ENCODE peak calls at places on chromosomes 2 and 18, in nine cellular contexts. One of them, this sample, is unnamed.

GRCh38 chr2:17239550-17239949 is 278.7 kb downstream of the RAD51AP2 start:
- DNase-seq in renal cortical epithelial cell: no peak
- DNase-seq in Kasumi-1: no peak
- DNase-seq in T-cell: no peak
- DNase-seq in MCF 10A: no peak
- DNase-seq in adrenal gland: no peak
- DNase-seq in activated gamma-delta T cell treated with Interleukin-2 at 50 U/mL for 16 hours: no peak
- DNase-seq in stimulated activated CD4-positive, alpha-beta T cell treated with anti-CD3 and anti-CD28 coated beads, Interleukin-12 subunit alpha, Interleukin-12 subunit beta, amount 100 ng/mL, for 48 hours: no peak
- DNase-seq in SK-N-DZ: no peak
- DNase-seq in this sample: no peak

GRCh38 chr2:181397331-181397730 is 59.9 kb upstream of the ITGA4 start:
- DNase-seq in renal cortical epithelial cell: no peak
- DNase-seq in Kasumi-1: no peak
- DNase-seq in T-cell: no peak
- DNase-seq in MCF 10A: no peak
- DNase-seq in adrenal gland: no peak
- DNase-seq in activated gamma-delta T cell treated with Interleukin-2 at 50 U/mL for 16 hours: no peak
- DNase-seq in stimulated activated CD4-positive, alpha-beta T cell treated with anti-CD3 and anti-CD28 coated beads, Interleukin-12 subunit alpha, Interleukin-12 subunit beta, amount 100 ng/mL, for 48 hours: no peak
- DNase-seq in SK-N-DZ: no peak
- DNase-seq in this sample: no peak

GRCh38 chr2:172834881-172835280 is 99.2 kb downstream of the RAPGEF4 start:
- DNase-seq in renal cortical epithelial cell: peak
- DNase-seq in Kasumi-1: no peak
- DNase-seq in T-cell: no peak
- DNase-seq in MCF 10A: no peak
- DNase-seq in adrenal gland: no peak
- DNase-seq in activated gamma-delta T cell treated with Interleukin-2 at 50 U/mL for 16 hours: no peak
- DNase-seq in stimulated activated CD4-positive, alpha-beta T cell treated with anti-CD3 and anti-CD28 coated beads, Interleukin-12 subunit alpha, Interleukin-12 subunit beta, amount 100 ng/mL, for 48 hours: no peak
- DNase-seq in SK-N-DZ: no peak
- DNase-seq in this sample: no peak

GRCh38 chr2:72859831-72860262 is 27.4 kb upstream of the SPR start:
- DNase-seq in renal cortical epithelial cell: peak
- DNase-seq in Kasumi-1: peak
- DNase-seq in T-cell: peak
- DNase-seq in MCF 10A: peak
- DNase-seq in adrenal gland: peak
- DNase-seq in activated gamma-delta T cell treated with Interleukin-2 at 50 U/mL for 16 hours: peak
- DNase-seq in stimulated activated CD4-positive, alpha-beta T cell treated with anti-CD3 and anti-CD28 coated beads, Interleukin-12 subunit alpha, Interleukin-12 subunit beta, amount 100 ng/mL, for 48 hours: peak
- DNase-seq in SK-N-DZ: peak
- DNase-seq in this sample: peak

GRCh38 chr2:120486946-120487345 is 141.0 kb downstream of the INHBB start:
- DNase-seq in renal cortical epithelial cell: peak
- DNase-seq in Kasumi-1: no peak
- DNase-seq in T-cell: no peak
- DNase-seq in MCF 10A: peak
- DNase-seq in adrenal gland: peak
- DNase-seq in activated gamma-delta T cell treated with Interleukin-2 at 50 U/mL for 16 hours: no peak
- DNase-seq in stimulated activated CD4-positive, alpha-beta T cell treated with anti-CD3 and anti-CD28 coated beads, Interleukin-12 subunit alpha, Interleukin-12 subunit beta, amount 100 ng/mL, for 48 hours: no peak
- DNase-seq in SK-N-DZ: no peak
- DNase-seq in this sample: no peak

GRCh38 chr2:238636269-238637073 is 209.7 kb downstream of the ASB1 start:
- DNase-seq in renal cortical epithelial cell: no peak
- DNase-seq in Kasumi-1: no peak
- DNase-seq in T-cell: no peak
- DNase-seq in MCF 10A: peak
- DNase-seq in adrenal gland: no peak
- DNase-seq in activated gamma-delta T cell treated with Interleukin-2 at 50 U/mL for 16 hours: no peak
- DNase-seq in stimulated activated CD4-positive, alpha-beta T cell treated with anti-CD3 and anti-CD28 coated beads, Interleukin-12 subunit alpha, Interleukin-12 subunit beta, amount 100 ng/mL, for 48 hours: no peak
- DNase-seq in SK-N-DZ: no peak
- DNase-seq in this sample: peak

GRCh38 chr2:178280261-178280852 is 86.0 kb downstream of the OSBPL6 start:
- DNase-seq in renal cortical epithelial cell: no peak
- DNase-seq in Kasumi-1: peak
- DNase-seq in T-cell: no peak
- DNase-seq in MCF 10A: peak
- DNase-seq in adrenal gland: no peak
- DNase-seq in activated gamma-delta T cell treated with Interleukin-2 at 50 U/mL for 16 hours: peak
- DNase-seq in stimulated activated CD4-positive, alpha-beta T cell treated with anti-CD3 and anti-CD28 coated beads, Interleukin-12 subunit alpha, Interleukin-12 subunit beta, amount 100 ng/mL, for 48 hours: no peak
- DNase-seq in SK-N-DZ: peak
- DNase-seq in this sample: peak

GRCh38 chr2:78861546-78861945 is 164.0 kb upstream of the REG3G start:
- DNase-seq in renal cortical epithelial cell: no peak
- DNase-seq in Kasumi-1: peak
- DNase-seq in T-cell: no peak
- DNase-seq in MCF 10A: peak
- DNase-seq in adrenal gland: no peak
- DNase-seq in activated gamma-delta T cell treated with Interleukin-2 at 50 U/mL for 16 hours: no peak
- DNase-seq in stimulated activated CD4-positive, alpha-beta T cell treated with anti-CD3 and anti-CD28 coated beads, Interleukin-12 subunit alpha, Interleukin-12 subunit beta, amount 100 ng/mL, for 48 hours: no peak
- DNase-seq in SK-N-DZ: peak
- DNase-seq in this sample: peak

GRCh38 chr2:241689306-241689705 is 2.7 kb upstream of the DTYMK start:
- DNase-seq in renal cortical epithelial cell: no peak
- DNase-seq in Kasumi-1: no peak
- DNase-seq in T-cell: peak
- DNase-seq in MCF 10A: no peak
- DNase-seq in adrenal gland: no peak
- DNase-seq in activated gamma-delta T cell treated with Interleukin-2 at 50 U/mL for 16 hours: peak
- DNase-seq in stimulated activated CD4-positive, alpha-beta T cell treated with anti-CD3 and anti-CD28 coated beads, Interleukin-12 subunit alpha, Interleukin-12 subunit beta, amount 100 ng/mL, for 48 hours: no peak
- DNase-seq in SK-N-DZ: no peak
- DNase-seq in this sample: no peak

GRCh38 chr2:54065411-54065810 is 50.0 kb upstream of the ACYP2 start:
- DNase-seq in renal cortical epithelial cell: peak
- DNase-seq in Kasumi-1: no peak
- DNase-seq in T-cell: no peak
- DNase-seq in MCF 10A: peak
- DNase-seq in adrenal gland: no peak
- DNase-seq in activated gamma-delta T cell treated with Interleukin-2 at 50 U/mL for 16 hours: no peak
- DNase-seq in stimulated activated CD4-positive, alpha-beta T cell treated with anti-CD3 and anti-CD28 coated beads, Interleukin-12 subunit alpha, Interleukin-12 subunit beta, amount 100 ng/mL, for 48 hours: no peak
- DNase-seq in SK-N-DZ: no peak
- DNase-seq in this sample: no peak

GRCh38 chr2:226478121-226478809 is 321.4 kb downstream of the IRS1 start:
- DNase-seq in renal cortical epithelial cell: peak
- DNase-seq in Kasumi-1: no peak
- DNase-seq in T-cell: no peak
- DNase-seq in MCF 10A: peak
- DNase-seq in adrenal gland: peak
- DNase-seq in activated gamma-delta T cell treated with Interleukin-2 at 50 U/mL for 16 hours: no peak
- DNase-seq in stimulated activated CD4-positive, alpha-beta T cell treated with anti-CD3 and anti-CD28 coated beads, Interleukin-12 subunit alpha, Interleukin-12 subunit beta, amount 100 ng/mL, for 48 hours: no peak
- DNase-seq in SK-N-DZ: no peak
- DNase-seq in this sample: peak

GRCh38 chr2:60821587-60822302 is 59.6 kb upstream of the REL start:
- DNase-seq in renal cortical epithelial cell: no peak
- DNase-seq in Kasumi-1: peak
- DNase-seq in T-cell: no peak
- DNase-seq in MCF 10A: no peak
- DNase-seq in adrenal gland: no peak
- DNase-seq in activated gamma-delta T cell treated with Interleukin-2 at 50 U/mL for 16 hours: no peak
- DNase-seq in stimulated activated CD4-positive, alpha-beta T cell treated with anti-CD3 and anti-CD28 coated beads, Interleukin-12 subunit alpha, Interleukin-12 subunit beta, amount 100 ng/mL, for 48 hours: no peak
- DNase-seq in SK-N-DZ: no peak
- DNase-seq in this sample: no peak

GRCh38 chr2:161946489-161947107 is 127.4 kb downstream of the DPP4 start:
- DNase-seq in renal cortical epithelial cell: peak
- DNase-seq in Kasumi-1: peak
- DNase-seq in T-cell: no peak
- DNase-seq in MCF 10A: peak
- DNase-seq in adrenal gland: no peak
- DNase-seq in activated gamma-delta T cell treated with Interleukin-2 at 50 U/mL for 16 hours: no peak
- DNase-seq in stimulated activated CD4-positive, alpha-beta T cell treated with anti-CD3 and anti-CD28 coated beads, Interleukin-12 subunit alpha, Interleukin-12 subunit beta, amount 100 ng/mL, for 48 hours: no peak
- DNase-seq in SK-N-DZ: peak
- DNase-seq in this sample: peak

GRCh38 chr2:196233033-196233807 is 61.8 kb upstream of the STK17B start:
- DNase-seq in renal cortical epithelial cell: peak
- DNase-seq in Kasumi-1: no peak
- DNase-seq in T-cell: no peak
- DNase-seq in MCF 10A: peak
- DNase-seq in adrenal gland: peak
- DNase-seq in activated gamma-delta T cell treated with Interleukin-2 at 50 U/mL for 16 hours: no peak
- DNase-seq in stimulated activated CD4-positive, alpha-beta T cell treated with anti-CD3 and anti-CD28 coated beads, Interleukin-12 subunit alpha, Interleukin-12 subunit beta, amount 100 ng/mL, for 48 hours: no peak
- DNase-seq in SK-N-DZ: no peak
- DNase-seq in this sample: peak

GRCh38 chr2:240931319-240931949 is 25.3 kb downstream of the CROCC2 start:
- DNase-seq in renal cortical epithelial cell: no peak
- DNase-seq in Kasumi-1: no peak
- DNase-seq in T-cell: no peak
- DNase-seq in MCF 10A: no peak
- DNase-seq in adrenal gland: no peak
- DNase-seq in activated gamma-delta T cell treated with Interleukin-2 at 50 U/mL for 16 hours: no peak
- DNase-seq in stimulated activated CD4-positive, alpha-beta T cell treated with anti-CD3 and anti-CD28 coated beads, Interleukin-12 subunit alpha, Interleukin-12 subunit beta, amount 100 ng/mL, for 48 hours: no peak
- DNase-seq in SK-N-DZ: no peak
- DNase-seq in this sample: no peak

GRCh38 chr18:3604626-3605408 is 154.8 kb downstream of the TGIF1 start:
- DNase-seq in renal cortical epithelial cell: peak
- DNase-seq in Kasumi-1: peak
- DNase-seq in T-cell: no peak
- DNase-seq in MCF 10A: peak
- DNase-seq in adrenal gland: no peak
- DNase-seq in activated gamma-delta T cell treated with Interleukin-2 at 50 U/mL for 16 hours: no peak
- DNase-seq in stimulated activated CD4-positive, alpha-beta T cell treated with anti-CD3 and anti-CD28 coated beads, Interleukin-12 subunit alpha, Interleukin-12 subunit beta, amount 100 ng/mL, for 48 hours: no peak
- DNase-seq in SK-N-DZ: no peak
- DNase-seq in this sample: peak

This sample was measured in cardiac fibroblast.